ENCODE peak calls at places on chromosome 4, in six cellular contexts. L is IMR-90, X is hepatocyte, D is MM.1S, E is astrocyte, H is endothelial cell of umbilical vein. P is an unnamed sample.

GRCh38 chr4:67580577-67580976 is 22.1 kb downstream of the STAP1 start:
- DNase-seq in E (no peak), L (no peak), D (no peak), X (no peak), H (no peak), P (no peak)

GRCh38 chr4:42360158-42360557 is 37.1 kb upstream of the SHISA3 start:
- DNase-seq in E (no peak), H (no peak), X (no peak), D (no peak), L (no peak), P (no peak)

GRCh38 chr4:9771069-9771468 is 10.4 kb upstream of the DRD5 start:
- DNase-seq in E (no peak), D (no peak), H (no peak), L (no peak), X (no peak), P (no peak)

GRCh38 chr4:95087657-95088455 is 330.1 kb downstream of the BMPR1B start:
- DNase-seq in X (peak; percentile 40), L (peak; percentile 68), E (peak; percentile 47), D (no peak), H (peak; percentile 34), P (no peak)

GRCh38 chr4:11857881-11858280 is 429.2 kb upstream of the HS3ST1 start:
- DNase-seq in X (no peak), D (no peak), L (no peak), H (no peak), E (no peak), P (no peak)

GRCh38 chr4:113052379-113052951 is 3.0 kb downstream of the ANK2 start:
- DNase-seq in D (no peak), X (no peak), L (peak; percentile 11), E (peak; percentile 86), H (no peak), P (peak; percentile 49)

GRCh38 chr4:17018013-17018412 is 119.6 kb upstream of the LDB2 start:
- DNase-seq in E (no peak), L (no peak), X (no peak), H (peak; percentile 96), D (no peak), P (no peak)

GRCh38 chr4:78414116-78414515 is 137.5 kb upstream of the ANXA3 start:
- DNase-seq in D (no peak), E (no peak), H (no peak), X (no peak), L (no peak), P (no peak)

GRCh38 chr4:20493761-20494353 is 206.4 kb upstream of the PACRGL start:
- DNase-seq in E (peak; percentile 39), X (no peak), L (peak; percentile 84), D (no peak), H (no peak), P (no peak)

GRCh38 chr4:187017156-187017555 is 293.5 kb upstream of the FAT1 start:
- DNase-seq in D (no peak), L (no peak), H (no peak), X (no peak), E (no peak), P (no peak)

GRCh38 chr4:97589481-97590196 is 553.6 kb downstream of the STPG2 start:
- DNase-seq in D (no peak), L (no peak), H (no peak), E (no peak), X (no peak), P (no peak)

GRCh38 chr4:163072222-163072621 is 94.5 kb downstream of the NAF1 start:
- DNase-seq in L (no peak), D (no peak), X (no peak), E (peak; percentile 14), H (no peak), P (no peak)

GRCh38 chr4:48739560-48740019 is 40.5 kb downstream of the FRYL start:
- DNase-seq in X (no peak), H (no peak), D (no peak), E (no peak), L (no peak), P (no peak)

GRCh38 chr4:183798921-183799307 is 106.2 kb upstream of the STOX2 start:
- DNase-seq in E (no peak), D (no peak), H (no peak), L (no peak), X (peak; percentile 16), P (no peak)

GRCh38 chr4:182141046-182141445 is 102.2 kb upstream of the TENM3 start:
- DNase-seq in X (peak; percentile 33), E (no peak), D (no peak), H (no peak), L (no peak), P (no peak)

GRCh38 chr4:178814908-178815307 is 1372.7 kb upstream of the AGA start:
- DNase-seq in D (no peak), H (no peak), L (no peak), X (no peak), E (no peak), P (no peak)

GRCh38 chr4:73871911-73872310 is 2.7 kb downstream of the CXCL1 start:
- DNase-seq in H (peak; percentile 37), D (no peak), X (no peak), L (no peak), E (no peak), P (no peak)

GRCh38 chr4:74874785-74875367 is 58.0 kb upstream of the PARM1 start:
- DNase-seq in H (peak; percentile 67), E (peak; percentile 64), L (peak; percentile 84), X (peak; percentile 91), D (peak; percentile 90), P (peak; percentile 27)

GRCh38 chr4:8544741-8545438 is 35.3 kb upstream of the GPR78 start:
- DNase-seq in H (no peak), E (no peak), L (no peak), X (no peak), D (no peak), P (no peak)
- H3K4me1 ChIP-seq in H (no peaks in the 10 kb centered on the region), E (peaks cover 8% of the 10 kb centered on the region), L (peaks cover 2% of the 10 kb centered on the region), X (peaks cover 3% of the 10 kb centered on the region), D (peaks cover 5% of the 10 kb centered on the region), P (no peaks in the 10 kb centered on the region)

GRCh38 chr4:82591592-82591991 is 29.8 kb upstream of the TMEM150C start:
- DNase-seq in L (no peak), H (no peak), E (no peak), D (no peak), X (no peak), P (no peak)
- H3K4me2 ChIP-seq in L (no peak overlapping the region), H (no peak overlapping the region), E (no peak overlapping the region), D (no peak overlapping the region), X (no peak overlapping the region), P (no peak overlapping the region)

GRCh38 chr4:108109111-108109510 is 59.6 kb downstream of the LEF1 start:
- DNase-seq in X (no peak), E (no peak), D (no peak), L (no peak), H (no peak), P (no peak)
- H3K4me1 ChIP-seq in X (peaks cover 4% of the 10 kb centered on the region), E (no peaks in the 10 kb centered on the region), D (peaks cover 19% of the 10 kb centered on the region), L (no peaks in the 10 kb centered on the region), H (no peaks in the 10 kb centered on the region), P (peaks cover 52% of the 10 kb centered on the region)

DNA sequence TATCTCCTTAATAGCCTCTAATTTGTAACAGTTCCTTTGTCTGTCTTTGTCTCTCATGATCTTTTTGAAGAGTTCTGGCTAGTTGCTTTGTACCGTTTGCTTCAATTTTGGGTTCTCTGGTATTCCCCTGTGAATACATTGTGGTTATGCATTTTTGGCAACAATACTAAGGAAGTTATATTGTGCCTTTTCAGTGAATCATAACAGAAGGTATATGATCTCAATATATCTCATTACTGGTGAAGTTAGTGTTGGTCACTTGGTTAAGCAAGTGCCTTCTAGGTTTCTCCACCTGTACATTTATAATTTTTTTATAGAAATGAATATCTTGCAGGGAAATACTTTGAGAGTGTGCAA is 48.6 kb downstream of the DCLK2 start:
- DNase-seq in L (peak; percentile 75), X (no peak), D (peak; percentile 37), E (peak; percentile 84), H (peak; percentile 37), P (no peak)
- H3K4me2 ChIP-seq in L (peak overlapping the region; percentile 59), X (no peak overlapping the region), D (peak overlapping the region; percentile 59), E (peak overlapping the region; percentile 77), H (peak overlapping the region; percentile 63), P (no peak overlapping the region)

DNA sequence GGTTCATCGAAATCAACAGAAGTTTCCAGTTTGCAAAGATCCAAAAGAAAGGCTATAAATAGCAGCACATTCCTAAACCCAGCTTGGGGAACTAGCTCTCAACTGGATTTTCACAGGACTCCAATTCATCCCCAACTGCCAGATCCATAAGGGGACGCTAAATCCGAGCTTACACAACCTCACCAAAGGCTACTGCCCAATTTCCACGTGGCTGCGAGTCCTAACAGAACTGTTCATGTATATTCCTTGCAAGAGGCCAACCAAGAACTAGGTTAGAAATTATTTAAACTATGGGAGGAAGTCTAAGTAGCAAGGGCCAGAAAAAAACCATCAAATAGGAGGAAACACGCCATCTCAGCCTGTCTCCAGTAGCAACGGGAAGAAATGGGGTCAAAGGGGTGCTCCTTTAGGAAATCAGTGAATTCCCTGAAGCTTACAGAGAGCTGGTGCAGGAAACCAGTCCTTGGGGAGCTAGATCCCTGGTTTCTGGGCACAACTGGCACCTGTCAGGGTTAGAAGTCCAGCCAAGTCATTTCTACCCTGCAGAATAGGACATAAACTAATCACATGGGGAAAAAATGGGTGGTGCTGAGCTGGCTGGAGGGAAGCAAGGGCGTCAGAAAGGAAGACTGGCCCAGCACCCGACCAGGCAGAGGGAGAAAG is 20.7 kb downstream of the RELL1 start:
- DNase-seq in L (no peak), E (no peak), H (peak; percentile 91), D (no peak), X (no peak), P (no peak)
- H3K4me1 ChIP-seq in L (peaks cover 25% of the 10 kb centered on the region), E (peaks cover 48% of the 10 kb centered on the region), H (peaks cover 70% of the 10 kb centered on the region), D (peaks cover 12% of the 10 kb centered on the region), X (peaks cover 53% of the 10 kb centered on the region), P (peaks cover 5% of the 10 kb centered on the region)

GRCh38 chr4:1385373-1386340 is 20.6 kb downstream of the NKX1-1 start:
- DNase-seq in E (no peak), H (no peak), X (no peak), L (no peak), D (no peak), P (no peak)
- H3K4me2 ChIP-seq in E (no peak overlapping the region), H (no peak overlapping the region), X (no peak overlapping the region), L (no peak overlapping the region), D (no peak overlapping the region), P (no peak overlapping the region)

DNA sequence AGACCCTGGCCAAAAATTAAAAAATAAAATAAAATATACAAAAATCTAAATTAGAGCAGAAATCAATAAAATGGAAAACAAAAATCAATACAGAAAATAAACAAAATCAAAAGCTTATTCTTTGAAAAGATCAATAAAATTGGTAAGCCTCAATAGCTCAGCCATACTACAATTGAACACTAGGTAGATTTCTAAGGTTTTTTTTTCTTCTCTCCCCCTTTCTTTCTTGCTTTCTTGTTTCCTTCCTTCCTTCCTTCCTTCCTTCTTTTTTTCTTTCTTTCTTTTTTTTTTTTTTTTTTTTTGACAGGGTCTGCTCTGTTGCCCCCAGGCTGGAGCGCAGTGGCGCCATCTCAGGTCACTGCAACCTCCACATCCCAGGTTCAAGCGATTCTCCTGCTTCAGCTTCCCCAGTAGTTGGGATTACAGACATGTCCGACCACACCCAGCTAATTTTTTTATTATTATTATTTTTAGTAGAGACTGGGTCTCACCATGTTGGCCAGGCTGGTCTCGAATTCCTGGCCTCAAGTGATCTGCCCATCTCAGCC is 23.4 kb upstream of the PPP3CA start:
- DNase-seq in X (no peak), D (no peak), L (no peak), H (no peak), E (no peak), P (no peak)
- H3K4me1 ChIP-seq in X (no peaks in the 10 kb centered on the region), D (no peaks in the 10 kb centered on the region), L (peaks cover 7% of the 10 kb centered on the region), H (no peaks in the 10 kb centered on the region), E (peaks cover 13% of the 10 kb centered on the region), P (no peaks in the 10 kb centered on the region)

P was measured in DND-41.